ENCODE peak calls at places on chromosomes 1 and 21, in ten cellular contexts. C is neural progenitor cell; J is lung; G is K562; M is pancreas; I is uterus; N is left ventricle myocardium inferior; O is HepG2; H is adrenal gland; S is CD8-positive, alpha-beta T cell. B is an unnamed sample. For H3K4me1, the result is how much of the 10 kb centered on the place peaks cover.

GRCh38 chr1:94305704-94306103 is 68.3 kb upstream of the ARHGAP29 start:
- DNase-seq in C (no peak), J (no peak), G (no peak), M (no peak), I (no peak), N (no peak), O (no peak), H (no peak), S (no peak), B (no peak)

GRCh38 chr1:147496571-147496970 is 44.7 kb upstream of the BCL9 start:
- DNase-seq in C (peak), J (peak), G (peak), M (peak), I (peak), N (peak), O (peak), H (peak), S (no peak), B (no peak)

GRCh38 chr1:226176870-226177269 is 9.7 kb downstream of the ACBD3 start:
- DNase-seq in C (no peak), J (no peak), G (no peak), M (no peak), I (no peak), N (no peak), O (no peak), H (no peak), S (no peak), B (no peak)

GRCh38 chr1:8396912-8397406 is 79.0 kb downstream of the SLC45A1 start:
- DNase-seq in C (no peak), J (no peak), G (no peak), M (no peak), I (peak), N (no peak), O (peak), H (no peak), S (no peak), B (no peak)

GRCh38 chr1:202836616-202837403 is 26.1 kb downstream of the PCAT6 start:
- DNase-seq in C (no peak), J (no peak), G (no peak), M (no peak), I (no peak), N (no peak), O (no peak), H (no peak), S (no peak), B (no peak)

GRCh38 chr1:14653461-14653960 is 55.0 kb downstream of the KAZN start:
- DNase-seq in C (no peak), J (no peak), G (no peak), M (no peak), I (no peak), N (no peak), O (no peak), H (no peak), S (no peak), B (no peak)

GRCh38 chr1:48688102-48688760 is 88.5 kb downstream of the BEND5 start:
- DNase-seq in C (peak), J (no peak), G (peak), M (no peak), I (no peak), N (no peak), O (no peak), H (no peak), S (no peak), B (no peak)

GRCh38 chr1:204426035-204426436 is 14.4 kb upstream of the PPP1R15B start:
- DNase-seq in C (no peak), J (no peak), G (no peak), M (no peak), I (peak), N (no peak), O (peak), H (peak), S (no peak), B (no peak)

GRCh38 chr1:160779662-160780397 is 16.1 kb upstream of the LY9 start:
- DNase-seq in C (peak), J (no peak), G (peak), M (no peak), I (no peak), N (no peak), O (peak), H (no peak), S (no peak), B (peak)

GRCh38 chr1:241789061-241789460 is 58.9 kb upstream of the EXO1 start:
- DNase-seq in C (no peak), J (no peak), G (no peak), M (no peak), I (no peak), N (no peak), O (no peak), H (no peak), S (no peak), B (no peak)

GRCh38 chr1:6554907-6555778 is at the start of gene TAS1R1:
- DNase-seq in C (no peak), J (peak), G (no peak), M (peak), I (peak), N (no peak), O (no peak), H (peak), S (no peak), B (no peak)

GRCh38 chr1:7669559-7670208 is 101.4 kb upstream of the VAMP3 start:
- DNase-seq in C (peak), J (no peak), G (peak), M (peak), I (no peak), N (no peak), O (peak), H (peak), S (peak), B (peak)

GRCh38 chr1:111369177-111369576 is 58.4 kb downstream of the OVGP1 start:
- DNase-seq in C (no peak), J (no peak), G (no peak), M (peak), I (no peak), N (no peak), O (no peak), H (no peak), S (no peak), B (no peak)

GRCh38 chr1:18636762-18637552 is 6.3 kb downstream of the PAX7 start:
- DNase-seq in C (peak), J (no peak), G (no peak), M (no peak), I (no peak), N (no peak), O (no peak), H (no peak), S (no peak), B (no peak)

GRCh38 chr1:219710529-219711194 is 97.8 kb upstream of the ZC3H11B start:
- DNase-seq in C (no peak), J (no peak), G (no peak), M (no peak), I (no peak), N (no peak), O (no peak), H (no peak), S (no peak), B (no peak)

GRCh38 chr1:40270152-40270834 is 12.3 kb downstream of the ZMPSTE24 start:
- DNase-seq in C (no peak), J (no peak), G (no peak), M (no peak), I (no peak), N (no peak), O (no peak), H (no peak), S (no peak), B (no peak)

GRCh38 chr1:164440222-164440621 is 118.8 kb upstream of the PBX1 start:
- DNase-seq in C (peak), J (no peak), G (no peak), M (no peak), I (peak), N (peak), O (no peak), H (peak), S (no peak), B (no peak)

GRCh38 chr1:118989878-118990378 is 1.8 kb upstream of the TBX15 start:
- DNase-seq in C (peak), J (no peak), G (no peak), M (no peak), I (no peak), N (no peak), O (no peak), H (no peak), S (no peak), B (no peak)

GRCh38 chr1:154186177-154186576 is 5.7 kb downstream of the TPM3 start:
- DNase-seq in C (peak), J (peak), G (peak), M (peak), I (no peak), N (peak), O (peak), H (peak), S (peak), B (peak)

GRCh38 chr1:67348586-67349252 is 41.0 kb downstream of the IL12RB2 start:
- DNase-seq in C (no peak), J (no peak), G (no peak), M (no peak), I (no peak), N (no peak), O (no peak), H (no peak), S (no peak), B (no peak)

GRCh38 chr1:16061255-16061654 is 12.2 kb downstream of the FAM131C start:
- DNase-seq in C (no peak), J (no peak), G (no peak), M (peak), I (no peak), N (no peak), O (no peak), H (no peak), S (no peak), B (no peak)

GRCh38 chr1:13757693-13758092 is 57.7 kb downstream of the PRDM2 start:
- DNase-seq in C (no peak), J (no peak), G (no peak), M (no peak), I (no peak), N (no peak), O (no peak), H (no peak), S (no peak), B (no peak)

GRCh38 chr1:221035680-221036153 is 156.5 kb downstream of the HLX start:
- DNase-seq in C (no peak), J (no peak), G (peak), M (no peak), I (no peak), N (no peak), O (no peak), H (no peak), S (no peak), B (no peak)

GRCh38 chr1:224774378-224774777 is 155.1 kb upstream of the DNAH14 start:
- DNase-seq in C (no peak), J (no peak), G (no peak), M (no peak), I (no peak), N (no peak), O (no peak), H (no peak), S (no peak), B (peak)
- TF ChIP-seq CTCF in C (peak), J (no peak), G (peak), M (no peak), I (no peak), N (no peak), O (no peak), H (no peak), S (no peak), B (peak)

DNA sequence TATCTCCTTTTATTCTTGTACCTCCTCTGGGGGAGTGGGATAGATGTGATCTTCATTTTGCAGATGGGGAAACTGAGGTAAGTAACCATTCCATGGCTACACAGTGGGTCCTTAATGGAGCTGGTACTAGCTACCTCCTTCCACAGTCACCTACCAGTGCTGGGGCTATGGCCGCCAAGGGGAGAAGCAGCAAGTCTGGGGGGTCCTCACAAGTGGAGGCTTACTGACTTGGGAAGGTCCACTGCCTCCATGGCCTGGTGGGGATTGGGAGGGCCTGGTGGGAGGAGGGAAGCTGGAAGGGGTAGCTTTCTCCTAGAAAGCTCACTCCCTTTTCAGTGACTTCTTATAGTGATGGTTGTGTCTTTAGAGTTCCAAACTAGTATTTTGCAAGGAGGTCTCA is 5.9 kb upstream of the FOXO6 start:
- DNase-seq in C (peak), J (no peak), G (no peak), M (no peak), I (peak), N (no peak), O (no peak), H (no peak), S (no peak), B (no peak)
- H3K4me1 ChIP-seq in C (under half), J (under half), G (under half), M (under half), I (under half), N (under half), O (under half), H (under half), S (under half), B (under half)

DNA sequence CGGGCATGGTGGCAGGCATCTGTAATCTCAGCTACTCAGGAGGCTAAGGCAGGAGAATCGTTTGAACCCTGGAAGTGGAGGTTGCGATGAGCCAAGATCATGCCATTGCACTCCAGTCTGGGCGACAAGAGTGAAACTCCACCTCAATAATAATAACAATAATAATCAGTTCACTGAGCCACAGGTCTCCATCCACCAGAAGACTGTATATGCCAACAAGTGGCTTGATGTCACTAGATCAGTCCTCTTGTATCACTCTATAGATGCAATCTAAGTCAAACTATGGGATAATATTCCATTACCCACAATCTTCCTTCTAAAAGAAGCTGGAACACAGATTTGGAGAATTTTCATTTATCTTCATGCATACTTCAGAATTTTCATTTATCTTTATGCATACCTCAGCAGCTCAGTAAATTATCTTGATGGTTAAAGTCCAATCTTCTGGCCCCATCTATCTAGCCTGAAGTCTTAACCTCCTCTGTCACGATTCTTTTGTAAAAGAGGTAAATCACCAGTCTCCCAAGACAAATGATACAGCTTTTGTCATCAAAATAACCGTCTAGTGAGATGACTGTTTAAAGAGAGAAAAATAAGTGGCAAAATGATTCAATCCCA is 61.8 kb downstream of the PUM1 start:
- DNase-seq in C (no peak), J (no peak), G (no peak), M (no peak), I (no peak), N (no peak), O (no peak), H (no peak), S (no peak), B (no peak)
- TF ChIP-seq CTCF in C (no peak), J (no peak), G (no peak), M (no peak), I (no peak), N (no peak), O (no peak), H (no peak), S (no peak), B (no peak)

DNA sequence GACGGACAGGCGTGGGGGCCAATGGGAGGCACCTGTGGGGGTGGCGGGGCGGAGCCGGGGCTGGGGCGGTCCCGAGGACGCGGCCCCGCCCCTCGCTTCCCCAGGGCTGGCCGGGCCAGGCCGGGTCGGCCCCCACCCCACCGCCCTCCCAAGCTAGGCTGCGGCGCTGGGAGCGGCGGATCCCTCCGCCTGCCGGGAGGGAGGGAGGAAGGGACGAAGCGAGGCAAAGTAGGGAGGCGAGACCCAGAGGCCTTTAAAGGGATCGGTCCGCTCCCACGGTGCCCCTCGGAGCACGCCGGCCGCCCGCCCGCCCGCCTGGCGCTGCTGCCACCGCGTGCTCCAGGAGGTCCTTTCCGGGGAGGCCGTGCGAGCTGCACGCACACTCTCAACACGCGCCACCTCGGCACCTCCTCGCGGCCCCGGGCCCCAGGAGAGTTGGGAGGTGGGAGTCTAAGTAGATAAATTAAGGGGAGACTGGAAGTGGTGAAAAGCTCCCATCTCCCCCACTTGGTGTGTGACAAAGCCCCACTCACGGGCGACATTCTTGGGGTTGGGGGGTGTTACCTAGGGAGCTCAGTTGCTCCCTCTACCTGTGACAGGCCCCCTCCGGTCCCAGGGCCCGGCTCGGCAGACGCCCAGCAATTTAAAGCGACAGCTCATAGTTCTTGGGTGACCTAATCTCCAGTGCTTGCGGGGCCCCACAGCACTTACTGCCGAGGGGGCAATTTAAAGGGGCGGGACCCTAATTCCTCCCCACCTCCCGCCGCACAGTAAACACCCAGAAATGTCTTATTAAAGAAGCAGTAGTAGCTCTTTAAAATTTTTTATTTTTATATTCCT is 492 bp upstream of the MEF2D start:
- DNase-seq in C (peak), J (peak), G (peak), M (peak), I (peak), N (peak), O (peak), H (peak), S (peak), B (peak)
- H3K4me1 ChIP-seq in C (under half), J (under half), G (half or more), M (under half), I (under half), N (half or more), O (half or more), H (half or more), S (half or more), B (half or more)

DNA sequence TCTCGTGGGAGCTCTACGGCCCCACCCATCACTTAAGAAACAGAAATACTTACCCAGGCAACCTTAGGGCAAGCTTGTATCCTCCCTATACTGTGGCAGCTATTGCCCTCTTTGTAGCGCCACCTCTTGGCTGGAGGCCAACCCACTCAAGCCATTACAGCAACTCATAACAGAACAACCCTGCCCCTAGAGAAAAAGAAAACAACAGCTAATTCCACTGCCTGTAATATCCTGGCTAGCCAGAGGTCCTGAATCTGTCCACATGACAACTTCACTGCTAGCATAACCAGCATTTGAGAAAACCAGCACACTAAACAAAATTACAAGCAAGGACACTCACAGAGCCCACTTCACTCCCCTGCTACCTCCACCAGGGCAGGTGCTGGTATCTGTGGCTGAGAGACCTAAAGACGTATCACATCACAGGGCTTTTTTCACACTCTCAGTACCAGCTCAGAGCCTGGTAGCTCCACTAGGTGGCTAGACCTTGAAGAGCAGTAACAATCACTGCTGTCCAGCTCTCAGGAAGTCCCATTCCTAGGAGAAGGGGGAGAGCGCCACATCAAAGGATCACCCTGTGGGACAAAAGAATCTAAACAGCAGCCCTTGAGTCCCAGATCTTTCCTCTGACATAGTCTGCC is 14.5 kb upstream of the MX1 start:
- DNase-seq in C (no peak), J (peak), G (no peak), M (peak), I (no peak), N (no peak), O (peak), H (peak), S (no peak), B (no peak)
- TF ChIP-seq CTCF in C (peak), J (no peak), G (no peak), M (no peak), I (no peak), N (peak), O (peak), H (no peak), S (no peak), B (peak)

GRCh38 chr1:11805454-11806306 is at the start of the genes CLCN6 and MTHFR:
- DNase-seq in C (peak), J (peak), G (peak), M (peak), I (peak), N (peak), O (peak), H (peak), S (peak), B (peak)

GRCh38 chr1:11802973-11803885 is 2.5 kb downstream of the MTHFR start:
- DNase-seq in C (peak), J (peak), G (peak), M (peak), I (peak), N (peak), O (peak), H (peak), S (peak), B (peak)

GRCh38 chr1:11807087-11807486 is 1.1 kb downstream of the CLCN6 start:
- DNase-seq in C (no peak), J (no peak), G (no peak), M (no peak), I (no peak), N (no peak), O (no peak), H (no peak), S (no peak), B (no peak)

GRCh38 chr1:11806307-11806936 is 431 bp downstream of the CLCN6 start:
- DNase-seq in C (no peak), J (no peak), G (peak), M (no peak), I (no peak), N (no peak), O (no peak), H (no peak), S (no peak), B (no peak)

GRCh38 chr1:11804666-11805453 is 904 bp downstream of the MTHFR start:
- DNase-seq in C (peak), J (peak), G (peak), M (peak), I (peak), N (peak), O (no peak), H (peak), S (no peak), B (no peak)
- H3K4me1 ChIP-seq in C (under half), J (under half), G (under half), M (under half), I (under half), N (half or more), O (half or more), H (half or more), S (under half), B (half or more)

DNA sequence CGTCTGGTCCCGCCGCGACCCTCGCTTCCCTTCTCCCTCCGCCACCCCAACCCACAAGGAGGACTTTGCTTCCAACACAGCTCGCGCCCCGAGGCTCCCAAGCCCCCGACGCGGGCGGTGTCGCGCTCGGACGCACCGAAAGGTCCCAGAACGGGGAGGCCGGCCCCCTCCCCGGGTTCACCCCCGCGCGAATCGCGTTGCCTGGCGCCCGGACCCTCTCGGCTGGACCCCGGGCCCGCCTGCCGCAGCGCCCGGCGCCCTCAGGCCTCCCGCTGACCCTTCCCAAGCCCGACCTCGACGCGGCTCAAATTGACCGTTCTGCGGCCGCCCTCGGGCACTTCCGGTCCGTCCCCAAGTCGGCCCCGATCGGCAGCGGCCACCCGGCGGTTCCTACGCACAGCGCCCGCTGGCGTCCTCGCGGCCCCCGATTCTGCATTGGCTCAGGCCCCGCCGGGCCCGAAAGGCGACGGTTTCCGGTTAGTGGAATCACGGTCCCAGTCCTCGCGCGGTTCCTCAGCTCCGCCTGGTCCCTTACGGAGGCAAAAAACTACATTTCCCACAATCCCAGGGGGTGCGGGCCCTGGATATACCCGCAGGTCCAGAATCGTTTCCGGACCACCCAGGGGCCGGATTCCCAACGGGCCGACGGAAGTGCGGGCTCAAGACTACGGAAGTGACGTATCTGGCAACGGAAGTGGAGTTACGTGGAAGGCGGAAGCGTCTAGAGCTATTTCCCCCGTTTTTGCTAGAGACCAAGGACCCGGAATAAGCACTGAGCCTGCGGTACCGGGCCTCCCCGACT is at the start of gene AURKAIP1:
- DNase-seq in C (peak), J (peak), G (peak), M (peak), I (peak), N (peak), O (peak), H (peak), S (peak), B (peak)
- TF ChIP-seq CTCF in C (peak), J (peak), G (peak), M (no peak), I (peak), N (peak), O (peak), H (no peak), S (no peak), B (peak)